ENCODE peak calls at places on chromosomes 6 and 20, in four cellular contexts. One of them, this sample, is unnamed.

GRCh38 chr20:1474817-1475603 is 8.4 kb upstream of the NSFL1C start:
- DNase-seq in H9: no peak
- DNase-seq in epithelial cell of esophagus: peak
- DNase-seq in neural crest cell: no peak
- DNase-seq in this sample: no peak

GRCh38 chr20:4607287-4607713 is 114.4 kb upstream of the PRND start:
- DNase-seq in H9: peak
- DNase-seq in epithelial cell of esophagus: peak
- DNase-seq in neural crest cell: peak
- DNase-seq in this sample: peak

GRCh38 chr6:105402090-105402980 is 547 bp downstream of the PREP start:
- DNase-seq in H9: peak
- DNase-seq in epithelial cell of esophagus: peak
- DNase-seq in neural crest cell: no peak
- DNase-seq in this sample: peak

GRCh38 chr6:89180971-89181370 is 35.1 kb downstream of the PM20D2 start:
- DNase-seq in H9: no peak
- DNase-seq in epithelial cell of esophagus: no peak
- DNase-seq in neural crest cell: no peak
- DNase-seq in this sample: no peak

GRCh38 chr6:21801786-21802610 is 208.4 kb downstream of the SOX4 start:
- DNase-seq in H9: no peak
- DNase-seq in epithelial cell of esophagus: no peak
- DNase-seq in neural crest cell: no peak
- DNase-seq in this sample: no peak

GRCh38 chr6:133301739-133302138 is 60.6 kb downstream of the EYA4 start:
- DNase-seq in H9: no peak
- DNase-seq in epithelial cell of esophagus: no peak
- DNase-seq in neural crest cell: no peak
- DNase-seq in this sample: no peak

GRCh38 chr6:111606620-111607115 is 990 bp upstream of the TRAF3IP2 start:
- DNase-seq in H9: no peak
- DNase-seq in epithelial cell of esophagus: no peak
- DNase-seq in neural crest cell: no peak
- DNase-seq in this sample: no peak

GRCh38 chr6:29627762-29628418 is 5.1 kb downstream of the GABBR1 start:
- DNase-seq in H9: peak
- DNase-seq in epithelial cell of esophagus: peak
- DNase-seq in neural crest cell: peak
- DNase-seq in this sample: peak

GRCh38 chr20:58481541-58482021 is 33.6 kb downstream of the APCDD1L start:
- DNase-seq in H9: peak
- DNase-seq in epithelial cell of esophagus: peak
- DNase-seq in neural crest cell: peak
- DNase-seq in this sample: peak
- TF ChIP-seq CTCF in H9: peak
- TF ChIP-seq CTCF in epithelial cell of esophagus: peak
- TF ChIP-seq CTCF in neural crest cell: peak
- TF ChIP-seq CTCF in this sample: peak

DNA sequence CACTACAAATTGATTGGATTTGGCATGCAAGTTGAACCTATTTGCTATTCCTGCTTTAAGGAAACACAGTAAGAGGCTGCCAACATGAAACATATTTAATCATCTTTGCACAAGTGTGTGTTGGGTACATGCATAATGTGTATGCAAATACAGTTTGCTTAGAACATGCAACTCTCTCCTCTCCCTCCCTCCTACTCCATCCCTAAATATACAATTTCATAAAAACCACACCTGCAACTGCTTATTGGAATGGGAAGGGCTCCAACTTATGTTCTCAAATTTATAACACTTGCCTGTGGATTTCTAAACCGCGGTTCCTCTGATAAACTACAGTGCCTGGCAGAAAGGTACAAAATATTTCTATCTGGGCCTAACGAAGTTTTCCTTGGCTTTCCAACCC is 71.5 kb downstream of the CD83 start:
- DNase-seq in H9: no peak
- DNase-seq in epithelial cell of esophagus: no peak
- DNase-seq in neural crest cell: no peak
- DNase-seq in this sample: no peak
- TF ChIP-seq CTCF in H9: no peak
- TF ChIP-seq CTCF in epithelial cell of esophagus: no peak
- TF ChIP-seq CTCF in neural crest cell: no peak
- TF ChIP-seq CTCF in this sample: no peak

GRCh38 chr20:25048519-25048952 is 9.4 kb downstream of the ACSS1 start:
- DNase-seq in H9: no peak
- DNase-seq in epithelial cell of esophagus: no peak
- DNase-seq in neural crest cell: no peak
- DNase-seq in this sample: no peak

GRCh38 chr20:25046181-25046641 is 11.7 kb downstream of the ACSS1 start:
- DNase-seq in H9: no peak
- DNase-seq in epithelial cell of esophagus: no peak
- DNase-seq in neural crest cell: no peak
- DNase-seq in this sample: no peak

GRCh38 chr20:25049261-25050060 is 8.5 kb downstream of the ACSS1 start:
- DNase-seq in H9: no peak
- DNase-seq in epithelial cell of esophagus: no peak
- DNase-seq in neural crest cell: no peak
- DNase-seq in this sample: no peak

GRCh38 chr20:25046736-25047666 is 10.9 kb downstream of the ACSS1 start:
- DNase-seq in H9: no peak
- DNase-seq in epithelial cell of esophagus: no peak
- DNase-seq in neural crest cell: no peak
- DNase-seq in this sample: no peak

GRCh38 chr20:25047766-25048165 is 10.2 kb downstream of the ACSS1 start:
- DNase-seq in H9: no peak
- DNase-seq in epithelial cell of esophagus: peak
- DNase-seq in neural crest cell: no peak
- DNase-seq in this sample: no peak
- TF ChIP-seq CTCF in H9: no peak
- TF ChIP-seq CTCF in epithelial cell of esophagus: no peak
- TF ChIP-seq CTCF in neural crest cell: no peak
- TF ChIP-seq CTCF in this sample: no peak

GRCh38 chr20:58963060-58963584 is 17.9 kb upstream of the NELFCD start:
- DNase-seq in H9: no peak
- DNase-seq in epithelial cell of esophagus: no peak
- DNase-seq in neural crest cell: no peak
- DNase-seq in this sample: no peak
- TF ChIP-seq CTCF in H9: peak
- TF ChIP-seq CTCF in epithelial cell of esophagus: no peak
- TF ChIP-seq CTCF in neural crest cell: peak
- TF ChIP-seq CTCF in this sample: peak

GRCh38 chr6:137977814-137978213 is 110.8 kb downstream of the TNFAIP3 start:
- DNase-seq in H9: no peak
- DNase-seq in epithelial cell of esophagus: no peak
- DNase-seq in neural crest cell: no peak
- DNase-seq in this sample: no peak

GRCh38 chr6:137973201-137973600 is 106.1 kb downstream of the TNFAIP3 start:
- DNase-seq in H9: no peak
- DNase-seq in epithelial cell of esophagus: no peak
- DNase-seq in neural crest cell: no peak
- DNase-seq in this sample: no peak

GRCh38 chr6:137977206-137977605 is 110.1 kb downstream of the TNFAIP3 start:
- DNase-seq in H9: no peak
- DNase-seq in epithelial cell of esophagus: peak
- DNase-seq in neural crest cell: no peak
- DNase-seq in this sample: no peak

GRCh38 chr6:137976430-137976829 is 109.4 kb downstream of the TNFAIP3 start:
- DNase-seq in H9: no peak
- DNase-seq in epithelial cell of esophagus: no peak
- DNase-seq in neural crest cell: no peak
- DNase-seq in this sample: no peak

GRCh38 chr6:137975058-137975940 is 108.2 kb downstream of the TNFAIP3 start:
- DNase-seq in H9: no peak
- DNase-seq in epithelial cell of esophagus: peak
- DNase-seq in neural crest cell: no peak
- DNase-seq in this sample: no peak
- TF ChIP-seq CTCF in H9: peak
- TF ChIP-seq CTCF in epithelial cell of esophagus: no peak
- TF ChIP-seq CTCF in neural crest cell: no peak
- TF ChIP-seq CTCF in this sample: no peak

GRCh38 chr6:16212276-16212675 is 26.1 kb upstream of the GMPR start:
- DNase-seq in H9: no peak
- DNase-seq in epithelial cell of esophagus: no peak
- DNase-seq in neural crest cell: no peak
- DNase-seq in this sample: no peak

GRCh38 chr6:16217156-16217721 is 21.1 kb upstream of the GMPR start:
- DNase-seq in H9: no peak
- DNase-seq in epithelial cell of esophagus: no peak
- DNase-seq in neural crest cell: no peak
- DNase-seq in this sample: no peak

DNA sequence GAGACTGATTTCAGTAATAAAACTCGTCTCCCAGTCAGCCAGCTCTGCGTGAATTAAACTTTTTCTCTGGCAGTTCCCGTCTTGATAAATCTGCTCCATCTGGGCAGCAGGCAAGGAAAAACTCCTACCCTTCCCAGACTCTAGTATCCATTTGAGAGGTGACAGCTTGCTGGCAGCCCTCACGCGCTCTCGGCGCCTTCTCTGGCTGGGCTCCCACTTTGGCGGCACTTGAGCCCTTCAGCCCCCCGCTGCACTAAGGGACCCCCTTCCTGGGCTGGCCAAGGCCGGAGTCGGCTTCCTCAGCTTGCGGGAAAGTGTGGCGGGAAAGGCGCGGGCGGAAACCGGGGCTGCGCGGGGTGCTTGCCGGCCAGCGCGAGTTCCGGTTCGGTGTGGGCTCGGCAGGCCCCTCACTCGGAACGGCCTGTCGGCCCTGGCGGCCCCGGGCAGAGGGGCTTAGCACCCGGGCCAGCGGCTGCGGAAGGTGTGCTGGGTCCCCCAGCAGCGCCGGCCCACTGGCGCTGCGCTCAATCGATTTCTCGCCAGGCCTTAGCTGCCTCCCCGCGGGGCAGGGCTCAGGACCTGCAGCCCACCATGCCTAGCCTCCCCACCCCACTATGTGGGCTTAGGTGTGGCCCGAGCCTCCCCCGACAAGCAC is 21.8 kb upstream of the GMPR start:
- DNase-seq in H9: no peak
- DNase-seq in epithelial cell of esophagus: no peak
- DNase-seq in neural crest cell: no peak
- DNase-seq in this sample: no peak
- TF ChIP-seq CTCF in H9: no peak
- TF ChIP-seq CTCF in epithelial cell of esophagus: no peak
- TF ChIP-seq CTCF in neural crest cell: no peak
- TF ChIP-seq CTCF in this sample: no peak

DNA sequence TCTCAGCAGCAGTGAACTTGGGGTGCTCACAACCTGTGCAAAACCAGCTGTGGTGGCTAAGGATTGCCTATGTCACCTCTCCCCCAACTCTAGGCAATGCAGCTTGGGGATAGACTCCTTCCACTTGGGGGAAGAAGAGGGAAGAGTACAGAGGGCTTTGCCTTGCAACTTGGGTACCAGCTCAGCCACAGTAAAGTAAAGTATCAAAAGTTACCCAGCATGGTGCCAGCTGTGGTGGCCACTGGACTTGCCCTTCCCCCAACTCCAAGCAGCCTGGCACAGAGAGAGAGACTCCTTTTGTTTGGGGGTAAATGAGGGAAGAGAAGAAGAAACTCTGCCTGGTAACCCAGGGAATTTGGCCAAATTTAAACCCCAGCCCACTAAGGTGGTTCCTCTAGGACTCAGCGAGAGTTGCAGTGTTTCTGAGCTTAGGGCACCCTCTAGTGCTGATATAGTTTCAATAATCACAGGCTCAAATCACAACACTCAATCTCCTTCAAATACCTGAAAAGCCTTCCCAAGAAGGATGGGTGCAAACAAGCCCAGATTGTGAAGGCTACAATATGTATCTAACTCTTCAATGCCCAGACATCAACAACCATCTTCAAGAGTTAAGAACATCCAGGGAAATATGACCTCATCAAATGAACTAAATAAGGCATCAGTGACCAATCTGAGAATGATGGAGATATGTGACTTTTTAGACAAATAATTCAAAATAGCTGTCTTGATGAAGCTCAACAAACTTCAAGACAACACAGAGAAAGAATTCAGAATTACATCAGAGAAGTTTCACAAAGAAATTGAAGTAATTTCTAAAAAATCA is 7.6 kb upstream of the DEFB129 start:
- DNase-seq in H9: peak
- DNase-seq in epithelial cell of esophagus: peak
- DNase-seq in neural crest cell: no peak
- DNase-seq in this sample: peak
- TF ChIP-seq CTCF in H9: peak
- TF ChIP-seq CTCF in epithelial cell of esophagus: peak
- TF ChIP-seq CTCF in neural crest cell: peak
- TF ChIP-seq CTCF in this sample: no peak

DNA sequence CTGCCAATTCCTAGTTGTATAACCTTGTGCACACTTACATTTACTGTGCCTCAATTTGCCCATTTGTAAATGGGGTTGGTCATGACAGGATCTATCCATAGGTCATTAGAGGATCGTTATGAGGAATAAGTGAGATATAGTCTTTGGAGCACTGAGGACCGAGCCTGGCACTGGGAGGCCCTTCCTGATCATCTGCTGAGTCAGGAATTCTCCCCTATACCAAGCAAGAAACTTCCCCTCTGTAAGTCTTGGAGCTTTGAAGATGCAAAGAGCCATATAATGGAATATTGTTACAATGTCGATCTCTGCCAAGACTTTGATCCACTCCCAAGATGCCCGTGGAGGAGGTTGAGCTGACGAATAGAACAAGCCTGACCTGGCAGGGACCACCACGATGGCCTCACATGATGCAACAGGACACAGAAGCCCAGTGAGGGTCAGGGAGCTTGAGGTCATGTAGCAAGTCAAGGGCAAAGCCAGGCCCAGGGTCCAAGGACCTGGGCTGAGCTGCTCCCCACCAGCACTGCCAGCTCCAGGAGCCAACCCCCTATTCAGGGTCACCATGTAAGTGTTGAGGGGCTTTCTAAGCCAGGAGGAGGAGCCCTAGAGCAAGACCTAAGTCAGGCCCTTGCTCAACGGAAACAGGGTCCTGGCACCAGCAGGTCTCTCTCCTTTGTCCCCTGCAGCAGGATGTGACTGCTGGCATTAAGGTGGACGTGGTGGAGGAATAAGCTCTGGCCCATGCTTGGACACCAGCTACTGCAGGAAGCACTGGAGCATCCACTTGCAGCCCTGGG is 16.7 kb downstream of the PDRG1 start:
- DNase-seq in H9: peak
- DNase-seq in epithelial cell of esophagus: no peak
- DNase-seq in neural crest cell: no peak
- DNase-seq in this sample: peak
- TF ChIP-seq CTCF in H9: peak
- TF ChIP-seq CTCF in epithelial cell of esophagus: no peak
- TF ChIP-seq CTCF in neural crest cell: no peak
- TF ChIP-seq CTCF in this sample: no peak

GRCh38 chr20:25481235-25481917 is 73.9 kb downstream of the GINS1 start:
- DNase-seq in H9: no peak
- DNase-seq in epithelial cell of esophagus: no peak
- DNase-seq in neural crest cell: no peak
- DNase-seq in this sample: no peak
- TF ChIP-seq CTCF in H9: no peak
- TF ChIP-seq CTCF in epithelial cell of esophagus: no peak
- TF ChIP-seq CTCF in neural crest cell: no peak
- TF ChIP-seq CTCF in this sample: no peak

This sample was measured in endothelial cell.